ENCODE peak calls at places on chromosomes 2 and 18, in five cellular contexts. N, P, S, E and O are unnamed samples.

GRCh38 chr2:148645135-148645924 is 779 bp downstream of the EPC2 start:
- DNase-seq in N (peak), P (peak), S (peak), E (peak), O (peak)

GRCh38 chr18:63346031-63346430 is 21.0 kb downstream of the KDSR start:
- DNase-seq in N (no peak), P (no peak), S (no peak), E (no peak), O (no peak)

GRCh38 chr2:132978840-132979239 is 308.8 kb upstream of the LYPD1 start:
- DNase-seq in N (no peak), P (no peak), S (no peak), E (no peak), O (no peak)

GRCh38 chr2:193695367-193695766 is 1500.6 kb upstream of the TMEFF2 start:
- DNase-seq in N (no peak), P (no peak), S (no peak), E (no peak), O (no peak)

GRCh38 chr2:67215214-67215613 is 181.9 kb upstream of the ETAA1 start:
- DNase-seq in N (peak), P (peak), S (peak), E (no peak), O (peak)

GRCh38 chr18:50879302-50880107 is 587 bp downstream of the ME2 start:
- DNase-seq in N (peak), P (no peak), S (peak), E (peak), O (peak)

GRCh38 chr2:42252464-42252863 is 83.3 kb downstream of the EML4 start:
- DNase-seq in N (no peak), P (no peak), S (no peak), E (no peak), O (no peak)

GRCh38 chr18:31203086-31203793 is 40.6 kb upstream of the DSC1 start:
- DNase-seq in N (peak), P (no peak), S (peak), E (no peak), O (peak)

GRCh38 chr18:69814861-69815385 is 132.8 kb downstream of the CD226 start:
- DNase-seq in N (no peak), P (no peak), S (no peak), E (no peak), O (no peak)

GRCh38 chr18:3411854-3412268 is 38.1 kb upstream of the TGIF1 start:
- DNase-seq in N (peak), P (no peak), S (peak), E (peak), O (peak)

GRCh38 chr18:36652503-36652902 is 176.3 kb downstream of the TPGS2 start:
- DNase-seq in N (no peak), P (no peak), S (no peak), E (no peak), O (no peak)

GRCh38 chr2:30871440-30871839 is 64.2 kb upstream of the CAPN13 start:
- DNase-seq in N (no peak), P (no peak), S (no peak), E (no peak), O (no peak)

GRCh38 chr2:8049111-8049720 is 632.6 kb upstream of the ID2 start:
- DNase-seq in N (no peak), P (no peak), S (no peak), E (no peak), O (no peak)

GRCh38 chr2:74486141-74486540 is 3.3 kb downstream of the TTC31 start:
- DNase-seq in N (no peak), P (no peak), S (no peak), E (no peak), O (no peak)

GRCh38 chr2:74482801-74483674 is at the start of the genes CCDC142 and TTC31:
- DNase-seq in N (peak), P (no peak), S (peak), E (peak), O (peak)

GRCh38 chr2:74481961-74482800 is 617 bp downstream of the CCDC142 start:
- DNase-seq in N (peak), P (no peak), S (no peak), E (peak), O (no peak)

DNA sequence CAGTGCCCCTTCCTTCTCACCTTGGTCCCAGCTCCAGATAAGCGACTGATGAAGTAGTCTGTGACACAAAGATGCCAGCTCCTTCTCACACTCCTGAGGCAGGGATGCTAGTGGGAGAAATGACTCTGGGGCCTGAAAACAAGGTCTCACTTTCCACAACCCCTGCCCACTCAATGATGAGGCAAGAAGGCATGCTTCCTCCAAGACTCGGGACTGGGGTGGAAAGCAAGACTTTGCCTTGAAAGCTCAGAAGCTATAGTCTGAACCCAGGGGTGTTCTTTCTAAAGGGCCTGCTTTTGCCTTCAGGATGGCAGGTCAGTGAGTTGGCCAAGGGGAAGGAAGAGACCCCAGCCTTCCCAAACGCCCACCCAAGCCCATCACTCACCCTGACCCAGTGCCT is 1.4 kb downstream of the CCDC142 start:
- DNase-seq in N (no peak), P (no peak), S (no peak), E (no peak), O (no peak)
- H3K27ac ChIP-seq in N (peak), P (no peak), S (peak), E (no peak), O (no peak)

GRCh38 chr2:120783371-120783791 is 47.7 kb downstream of the GLI2 start:
- DNase-seq in N (no peak), P (no peak), S (no peak), E (no peak), O (no peak)
- H3K27ac ChIP-seq in N (no peak), P (no peak), S (no peak), E (no peak), O (no peak)

GRCh38 chr2:38743672-38744398 is 7.3 kb downstream of the SRSF7 start:
- DNase-seq in N (no peak), P (no peak), S (no peak), E (no peak), O (no peak)
- H3K27ac ChIP-seq in N (no peak), P (no peak), S (no peak), E (no peak), O (no peak)

GRCh38 chr2:15225131-15225530 is 336.0 kb downstream of the NBAS start:
- DNase-seq in N (no peak), P (no peak), S (no peak), E (no peak), O (no peak)

GRCh38 chr2:15230599-15231192 is 330.4 kb downstream of the NBAS start:
- DNase-seq in N (no peak), P (no peak), S (no peak), E (no peak), O (no peak)
- H3K27ac ChIP-seq in N (no peak), P (no peak), S (no peak), E (no peak), O (no peak)

DNA sequence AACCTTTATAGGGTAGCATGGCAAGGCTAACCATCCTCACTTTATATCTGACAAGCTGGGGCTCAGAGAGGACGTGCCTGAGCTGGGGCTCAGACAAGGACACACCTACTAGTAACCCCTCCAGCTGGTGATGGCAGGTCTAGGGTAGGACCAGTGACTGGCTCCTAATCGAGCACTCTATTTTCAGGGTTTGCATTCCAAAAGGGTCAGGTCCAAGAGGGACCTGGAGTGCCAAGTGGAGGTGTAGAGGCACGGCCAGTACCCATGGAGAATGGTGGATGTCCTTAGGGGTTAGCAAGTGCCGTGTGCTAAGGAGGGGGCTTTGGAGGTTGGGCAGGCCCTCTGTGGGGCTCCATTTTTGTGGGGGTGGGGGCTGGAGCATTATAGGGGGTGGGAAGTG is 1.2 kb upstream of the DES start:
- DNase-seq in N (no peak), P (no peak), S (no peak), E (no peak), O (no peak)
- H3K27ac ChIP-seq in N (peak), P (no peak), S (no peak), E (no peak), O (no peak)

DNA sequence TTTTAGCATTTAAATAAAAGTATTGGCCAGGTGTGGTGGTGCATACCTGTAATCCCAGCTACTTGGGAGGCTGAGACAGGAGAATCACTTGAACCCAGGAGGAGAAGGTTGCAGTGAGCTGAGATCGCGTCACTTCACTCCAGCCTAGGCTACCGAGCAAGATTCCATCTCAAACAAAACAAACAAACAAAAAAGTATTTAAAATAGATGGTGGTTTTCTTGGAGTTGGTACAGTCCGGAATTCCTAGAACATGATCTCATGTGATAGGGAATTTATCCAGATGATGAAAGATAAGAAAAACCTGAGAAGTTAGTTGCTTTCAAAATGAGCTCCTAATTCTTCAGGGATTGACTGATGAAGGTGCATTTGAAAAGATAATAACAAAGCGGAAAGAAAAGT is 62.0 kb downstream of the BIRC6 start:
- DNase-seq in N (no peak), P (no peak), S (no peak), E (no peak), O (no peak)
- H3K27ac ChIP-seq in N (no peak), P (no peak), S (no peak), E (no peak), O (no peak)